ENCODE peak calls at places on chromosome 13, in seven cellular contexts. H is BJ, Q is lower lobe of right lung, W is brain microvascular endothelial cell, S is mammary epithelial cell, D is stomach, Y is mucosa of descending colon. Z is an unnamed sample.

GRCh38 chr13:25001807-25002206 is 94.1 kb upstream of the PABPC3 start:
- DNase-seq in H (no peak), Q (no peak), W (no peak), S (no peak), D (no peak), Y (no peak), Z (no peak)

GRCh38 chr13:111298214-111298975 is 22.0 kb upstream of the TEX29 start:
- DNase-seq in H (no peak), Q (no peak), W (no peak), S (no peak), D (no peak), Y (no peak), Z (no peak)

GRCh38 chr13:79735228-79735627 is 254.3 kb downstream of the NDFIP2 start:
- DNase-seq in H (no peak), Q (no peak), W (no peak), S (no peak), D (no peak), Y (no peak), Z (peak)

GRCh38 chr13:65917731-65918130 is 1312.4 kb downstream of the PCDH9 start:
- DNase-seq in H (peak), Q (no peak), W (no peak), S (no peak), D (no peak), Y (no peak), Z (peak)

GRCh38 chr13:86051134-86052103 is 252.2 kb upstream of the SLITRK6 start:
- DNase-seq in H (no peak), Q (no peak), W (no peak), S (peak), D (no peak), Y (no peak), Z (peak)

GRCh38 chr13:106100261-106100919 is 435.1 kb downstream of the EFNB2 start:
- DNase-seq in H (no peak), Q (no peak), W (no peak), S (no peak), D (peak), Y (peak), Z (no peak)

GRCh38 chr13:107493271-107493670 is 722.1 kb downstream of the LIG4 start:
- DNase-seq in H (no peak), Q (no peak), W (no peak), S (no peak), D (no peak), Y (no peak), Z (no peak)

GRCh38 chr13:114149774-114150740 is 17.6 kb upstream of the RASA3 start:
- DNase-seq in H (no peak), Q (no peak), W (no peak), S (no peak), D (no peak), Y (peak), Z (no peak)

GRCh38 chr13:110405597-110406450 is 98.7 kb downstream of the COL4A2 start:
- DNase-seq in H (no peak), Q (no peak), W (no peak), S (peak), D (no peak), Y (no peak), Z (peak)

GRCh38 chr13:41751277-41751676 is 209.6 kb downstream of the VWA8 start:
- DNase-seq in H (no peak), Q (no peak), W (peak), S (no peak), D (no peak), Y (no peak), Z (peak)

GRCh38 chr13:40063278-40063698 is 407.8 kb downstream of the COG6 start:
- DNase-seq in H (no peak), Q (no peak), W (no peak), S (no peak), D (no peak), Y (no peak), Z (no peak)

GRCh38 chr13:51619614-51620013 is 35.4 kb downstream of the WDFY2 start:
- DNase-seq in H (peak), Q (no peak), W (peak), S (peak), D (no peak), Y (no peak), Z (peak)

GRCh38 chr13:113997845-113998751 is 24.2 kb upstream of the C13orf46 start:
- DNase-seq in H (peak), Q (peak), W (peak), S (no peak), D (peak), Y (peak), Z (peak)

GRCh38 chr13:112204881-112205327 is 138.0 kb downstream of the SOX1 start:
- DNase-seq in H (no peak), Q (no peak), W (no peak), S (no peak), D (no peak), Y (no peak), Z (no peak)

GRCh38 chr13:80753951-80754350 is 413.0 kb upstream of the SPRY2 start:
- DNase-seq in H (no peak), Q (no peak), W (no peak), S (no peak), D (no peak), Y (no peak), Z (no peak)

GRCh38 chr13:59464926-59465325 is 698.8 kb downstream of the DIAPH3 start:
- DNase-seq in H (no peak), Q (no peak), W (no peak), S (no peak), D (no peak), Y (no peak), Z (no peak)

GRCh38 chr13:113941571-113942191 is 32.2 kb downstream of the C13orf46 start:
- DNase-seq in H (no peak), Q (no peak), W (peak), S (peak), D (no peak), Y (peak), Z (peak)

GRCh38 chr13:23468811-23469210 is 35.3 kb upstream of the SACS start:
- DNase-seq in H (no peak), Q (no peak), W (no peak), S (no peak), D (no peak), Y (no peak), Z (no peak)

GRCh38 chr13:114004416-114005205 is 30.7 kb upstream of the C13orf46 start:
- DNase-seq in H (no peak), Q (peak), W (peak), S (no peak), D (peak), Y (peak), Z (peak)

GRCh38 chr13:51453308-51453958 is 597 bp upstream of the INTS6 start:
- DNase-seq in H (no peak), Q (peak), W (peak), S (no peak), D (no peak), Y (peak), Z (no peak)

GRCh38 chr13:107367258-107367657 is 799.3 kb upstream of the ARGLU1 start:
- DNase-seq in H (no peak), Q (no peak), W (no peak), S (no peak), D (no peak), Y (no peak), Z (no peak)

GRCh38 chr13:114102521-114103288 is 29.7 kb downstream of the RASA3 start:
- DNase-seq in H (no peak), Q (peak), W (no peak), S (no peak), D (no peak), Y (peak), Z (no peak)

GRCh38 chr13:103349664-103350063 is 283.4 kb upstream of the SLC10A2 start:
- DNase-seq in H (no peak), Q (no peak), W (no peak), S (no peak), D (no peak), Y (no peak), Z (no peak)

GRCh38 chr13:32277838-32278237 is 37.3 kb downstream of the ZAR1L start:
- DNase-seq in H (no peak), Q (no peak), W (no peak), S (no peak), D (no peak), Y (no peak), Z (no peak)

GRCh38 chr13:77509221-77509620 is 26.3 kb upstream of the SCEL start:
- DNase-seq in H (no peak), Q (no peak), W (peak), S (no peak), D (no peak), Y (no peak), Z (peak)

GRCh38 chr13:111139452-111139851 is 24.3 kb downstream of the ARHGEF7 start:
- DNase-seq in H (no peak), Q (no peak), W (no peak), S (no peak), D (no peak), Y (no peak), Z (no peak)

GRCh38 chr13:111908391-111908790 is 158.6 kb upstream of the SOX1 start:
- DNase-seq in H (no peak), Q (no peak), W (no peak), S (no peak), D (no peak), Y (no peak), Z (no peak)

GRCh38 chr13:23715092-23715761 is 145.0 kb downstream of the TNFRSF19 start:
- DNase-seq in H (no peak), Q (no peak), W (no peak), S (no peak), D (no peak), Y (no peak), Z (no peak)

GRCh38 chr13:77480071-77480470 is 55.4 kb upstream of the SCEL start:
- DNase-seq in H (no peak), Q (no peak), W (no peak), S (no peak), D (no peak), Y (no peak), Z (no peak)

GRCh38 chr13:100724568-100724967 is 50.0 kb upstream of the TMTC4 start:
- DNase-seq in H (no peak), Q (no peak), W (no peak), S (no peak), D (no peak), Y (no peak), Z (no peak)

GRCh38 chr13:48644141-48644540 is 9.6 kb upstream of the CYSLTR2 start:
- DNase-seq in H (no peak), Q (no peak), W (no peak), S (no peak), D (no peak), Y (no peak), Z (no peak)

GRCh38 chr13:40986328-40986856 is 32.7 kb downstream of the ELF1 start:
- DNase-seq in H (no peak), Q (no peak), W (no peak), S (no peak), D (no peak), Y (no peak), Z (peak)

DNA sequence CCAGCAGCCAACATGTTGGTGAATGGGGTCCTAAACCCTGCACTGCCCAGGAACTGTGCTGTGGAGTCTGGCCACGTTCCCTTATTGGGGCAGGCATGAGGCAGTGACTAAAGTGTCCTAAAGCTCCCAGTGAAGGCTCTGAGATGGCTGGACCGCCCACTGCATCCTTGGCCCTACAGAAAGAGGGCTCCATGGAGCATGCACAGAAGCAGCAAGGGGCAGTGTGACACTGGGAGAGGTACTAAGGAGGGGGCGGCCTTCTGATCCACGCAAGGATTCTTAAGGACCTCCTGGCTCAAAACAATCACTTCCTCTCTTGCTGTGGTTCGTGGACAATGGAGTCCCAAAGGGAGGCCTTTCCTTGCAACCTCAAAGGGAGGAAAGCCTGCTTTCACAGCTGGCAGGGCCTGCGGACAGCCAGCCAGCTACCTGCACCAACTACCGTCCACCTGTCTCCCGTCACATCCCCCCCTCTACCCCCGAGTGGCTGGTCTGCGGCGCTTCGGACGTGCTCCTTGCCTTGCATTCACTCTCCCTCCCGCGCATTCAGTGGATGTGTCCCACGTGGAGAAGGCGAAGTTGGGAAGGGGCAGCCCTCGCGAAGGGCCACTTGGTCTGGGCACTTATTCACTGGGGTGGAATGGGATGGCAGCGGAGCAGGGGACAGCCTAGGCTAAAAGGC is 63.9 kb upstream of the STARD13 start:
- DNase-seq in H (no peak), Q (no peak), W (peak), S (no peak), D (no peak), Y (peak), Z (no peak)
- H3K4me3 ChIP-seq in H (peak), Q (peak), W (peak), S (peak), D (peak), Y (peak), Z (peak)

DNA sequence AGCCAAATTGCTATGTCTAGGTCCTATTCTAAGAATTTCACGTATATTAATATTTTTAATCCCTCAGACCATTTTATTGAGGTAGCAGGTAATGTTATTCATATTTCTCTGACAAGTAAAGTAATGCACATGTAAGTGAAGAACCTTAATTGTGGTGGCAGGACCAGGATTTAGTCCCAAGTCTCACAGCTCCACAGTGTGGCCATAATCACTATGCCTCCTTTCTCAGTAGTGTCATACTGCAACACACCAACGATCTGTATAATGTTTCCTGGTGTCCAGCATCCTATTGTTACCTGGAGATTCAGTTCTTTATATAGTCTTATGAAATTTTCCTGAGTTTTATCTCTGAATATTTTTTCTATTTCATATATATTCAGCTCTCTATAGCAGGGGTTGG is 340.3 kb downstream of the OLFM4 start:
- DNase-seq in H (no peak), Q (no peak), W (no peak), S (no peak), D (no peak), Y (no peak), Z (no peak)
- TF ChIP-seq CTCF in H (no peak), Q (no peak), W (no peak), S (no peak), D (no peak), Y (no peak), Z (no peak)

GRCh38 chr13:97221491-97221890 is 642 bp upstream of the MBNL2 start:
- DNase-seq in H (no peak), Q (no peak), W (no peak), S (no peak), D (no peak), Y (no peak), Z (no peak)
- H3K4me3 ChIP-seq in H (peak), Q (peak), W (no peak), S (peak), D (peak), Y (no peak), Z (peak)

GRCh38 chr13:28718186-28718537 is 608 bp downstream of the SLC46A3 start:
- DNase-seq in H (no peak), Q (no peak), W (no peak), S (no peak), D (no peak), Y (no peak), Z (no peak)
- TF ChIP-seq CTCF in H (no peak), Q (no peak), W (no peak), S (no peak), D (no peak), Y (no peak), Z (no peak)

GRCh38 chr13:44151474-44151873 is 222.2 kb upstream of the SERP2 start:
- DNase-seq in H (no peak), Q (no peak), W (no peak), S (no peak), D (no peak), Y (no peak), Z (no peak)
- H3K4me3 ChIP-seq in H (no peak), Q (no peak), W (no peak), S (no peak), D (no peak), Y (no peak), Z (no peak)

GRCh38 chr13:75569576-75569975 is 20.0 kb downstream of the UCHL3 start:
- DNase-seq in H (no peak), Q (no peak), W (no peak), S (no peak), D (no peak), Y (no peak), Z (no peak)

GRCh38 chr13:75566658-75567057 is 17.1 kb downstream of the UCHL3 start:
- DNase-seq in H (peak), Q (no peak), W (no peak), S (peak), D (no peak), Y (no peak), Z (peak)
- TF ChIP-seq CTCF in H (peak), Q (no peak), W (peak), S (peak), D (no peak), Y (no peak), Z (peak)

GRCh38 chr13:30114586-30115256 is 192.6 kb downstream of the KATNAL1 start:
- DNase-seq in H (no peak), Q (peak), W (peak), S (peak), D (peak), Y (peak), Z (peak)

GRCh38 chr13:30113531-30113930 is 193.8 kb downstream of the KATNAL1 start:
- DNase-seq in H (no peak), Q (no peak), W (no peak), S (no peak), D (no peak), Y (no peak), Z (no peak)

GRCh38 chr13:30112602-30113435 is 194.5 kb downstream of the KATNAL1 start:
- DNase-seq in H (peak), Q (peak), W (peak), S (peak), D (peak), Y (peak), Z (peak)

GRCh38 chr13:30115257-30115600 is 192.1 kb downstream of the KATNAL1 start:
- DNase-seq in H (no peak), Q (no peak), W (no peak), S (no peak), D (no peak), Y (no peak), Z (no peak)

GRCh38 chr13:30113983-30114491 is 193.3 kb downstream of the KATNAL1 start:
- DNase-seq in H (no peak), Q (no peak), W (no peak), S (no peak), D (peak), Y (peak), Z (no peak)
- H3K4me3 ChIP-seq in H (no peak), Q (peak), W (no peak), S (no peak), D (peak), Y (no peak), Z (no peak)